ENCODE peak calls at places on chromosomes 6 and 20, in nine cellular contexts. T, Q, L, R, F, N, M, X and P are unnamed samples.

GRCh38 chr20:62873280-62873679 is 11.7 kb upstream of the TCFL5 start:
- DNase-seq in F (no peak), L (no peak), M (no peak), R (no peak), X (no peak), T (no peak), Q (no peak), N (no peak), P (no peak)

GRCh38 chr6:6927437-6928361 is 180.1 kb upstream of the RREB1 start:
- DNase-seq in R (peak; percentile 45), T (no peak), M (peak; percentile 73), N (peak; percentile 44), Q (no peak), X (peak; percentile 18), F (peak; percentile 45), L (no peak), P (peak; percentile 82)

GRCh38 chr20:58109126-58109880 is 119.2 kb downstream of the ANKRD60 start:
- DNase-seq in X (no peak), M (no peak), L (no peak), T (no peak), N (no peak), F (no peak), R (no peak), Q (no peak), P (no peak)

GRCh38 chr6:138465007-138465645 is 34.2 kb downstream of the NHSL1 start:
- DNase-seq in F (no peak), M (no peak), N (no peak), X (no peak), L (no peak), R (no peak), T (no peak), Q (no peak), P (no peak)

GRCh38 chr6:40744835-40745234 is 157.7 kb upstream of the LRFN2 start:
- DNase-seq in T (no peak), F (no peak), L (no peak), Q (no peak), N (no peak), M (peak; percentile 51), R (no peak), X (no peak), P (no peak)

GRCh38 chr20:53611449-53611894 is 17.8 kb upstream of the ZNF217 start:
- DNase-seq in R (peak; percentile 25), Q (peak; percentile 34), X (no peak), M (peak; percentile 63), L (no peak), F (no peak), T (no peak), N (peak; percentile 16), P (peak; percentile 91)

GRCh38 chr6:144190051-144190450 is 39.7 kb downstream of the STX11 start:
- DNase-seq in R (no peak), L (no peak), Q (no peak), M (no peak), F (no peak), X (no peak), N (no peak), T (no peak), P (no peak)

GRCh38 chr6:108914235-108915022 is 66.2 kb downstream of the ARMC2 start:
- DNase-seq in M (peak; percentile 86), N (no peak), T (no peak), F (no peak), X (no peak), Q (peak; percentile 64), R (no peak), L (no peak), P (peak; percentile 40)

GRCh38 chr6:33620158-33620583 is 951 bp upstream of the ITPR3 start:
- DNase-seq in X (no peak), M (peak; percentile 76), Q (peak; percentile 61), L (no peak), T (no peak), F (peak; percentile 39), N (no peak), R (no peak), P (peak; percentile 53)

GRCh38 chr6:34093854-34094430 is 51.9 kb downstream of the GRM4 start:
- DNase-seq in N (no peak), R (no peak), X (no peak), L (no peak), M (no peak), T (no peak), Q (no peak), F (no peak), P (no peak)

GRCh38 chr6:89986650-89987074 is 92.4 kb downstream of the GJA10 start:
- DNase-seq in M (no peak), F (no peak), X (no peak), N (no peak), T (no peak), L (no peak), Q (no peak), R (no peak), P (peak; percentile 34)

GRCh38 chr6:11653028-11653583 is 115.6 kb downstream of the TMEM170B start:
- DNase-seq in Q (no peak), M (peak; percentile 69), R (no peak), L (no peak), F (no peak), N (peak; percentile 35), T (no peak), X (no peak), P (peak; percentile 72)

GRCh38 chr6:166633732-166634535 is 6.9 kb upstream of the RPS6KA2 start:
- DNase-seq in X (no peak), L (no peak), M (peak; percentile 29), T (no peak), R (peak; percentile 35), N (no peak), F (no peak), Q (no peak), P (peak; percentile 46)

GRCh38 chr20:37192137-37192854 is 12.9 kb upstream of the MROH8 start:
- DNase-seq in R (peak; percentile 87), F (peak; percentile 82), X (peak; percentile 64), T (peak; percentile 41), N (peak; percentile 91), Q (peak; percentile 73), L (peak; percentile 87), M (peak; percentile 93), P (peak; percentile 87)
- H3K4me1 ChIP-seq in R (peaks cover 49% of the 10 kb centered on the region), F (peaks cover 3% of the 10 kb centered on the region), X (no peaks in the 10 kb centered on the region), T (no peaks in the 10 kb centered on the region), N (peaks cover 1% of the 10 kb centered on the region), Q (peaks cover 28% of the 10 kb centered on the region), L (no peaks in the 10 kb centered on the region), M (no peaks in the 10 kb centered on the region), P (no peaks in the 10 kb centered on the region)

GRCh38 chr6:13302291-13302690 is 26.0 kb downstream of the TBC1D7 start:
- DNase-seq in X (no peak), T (no peak), R (no peak), N (no peak), M (peak; percentile 3), F (no peak), Q (no peak), L (peak; percentile 49), P (no peak)

GRCh38 chr6:13299403-13299821 is 28.9 kb downstream of the TBC1D7 start:
- DNase-seq in F (no peak), M (peak; percentile 8), Q (peak; percentile 91), R (no peak), T (no peak), L (no peak), N (no peak), X (no peak), P (no peak)

GRCh38 chr6:13302751-13303667 is 25.3 kb downstream of the TBC1D7 start:
- DNase-seq in M (peak; percentile 11), T (peak; percentile 61), R (peak; percentile 48), N (peak; percentile 29), Q (peak; percentile 33), X (no peak), F (peak; percentile 30), L (peak; percentile 52), P (no peak)

GRCh38 chr6:13299909-13300308 is 28.4 kb downstream of the TBC1D7 start:
- DNase-seq in L (no peak), M (peak; percentile 33), N (no peak), R (no peak), F (no peak), X (no peak), T (no peak), Q (no peak), P (no peak)

DNA sequence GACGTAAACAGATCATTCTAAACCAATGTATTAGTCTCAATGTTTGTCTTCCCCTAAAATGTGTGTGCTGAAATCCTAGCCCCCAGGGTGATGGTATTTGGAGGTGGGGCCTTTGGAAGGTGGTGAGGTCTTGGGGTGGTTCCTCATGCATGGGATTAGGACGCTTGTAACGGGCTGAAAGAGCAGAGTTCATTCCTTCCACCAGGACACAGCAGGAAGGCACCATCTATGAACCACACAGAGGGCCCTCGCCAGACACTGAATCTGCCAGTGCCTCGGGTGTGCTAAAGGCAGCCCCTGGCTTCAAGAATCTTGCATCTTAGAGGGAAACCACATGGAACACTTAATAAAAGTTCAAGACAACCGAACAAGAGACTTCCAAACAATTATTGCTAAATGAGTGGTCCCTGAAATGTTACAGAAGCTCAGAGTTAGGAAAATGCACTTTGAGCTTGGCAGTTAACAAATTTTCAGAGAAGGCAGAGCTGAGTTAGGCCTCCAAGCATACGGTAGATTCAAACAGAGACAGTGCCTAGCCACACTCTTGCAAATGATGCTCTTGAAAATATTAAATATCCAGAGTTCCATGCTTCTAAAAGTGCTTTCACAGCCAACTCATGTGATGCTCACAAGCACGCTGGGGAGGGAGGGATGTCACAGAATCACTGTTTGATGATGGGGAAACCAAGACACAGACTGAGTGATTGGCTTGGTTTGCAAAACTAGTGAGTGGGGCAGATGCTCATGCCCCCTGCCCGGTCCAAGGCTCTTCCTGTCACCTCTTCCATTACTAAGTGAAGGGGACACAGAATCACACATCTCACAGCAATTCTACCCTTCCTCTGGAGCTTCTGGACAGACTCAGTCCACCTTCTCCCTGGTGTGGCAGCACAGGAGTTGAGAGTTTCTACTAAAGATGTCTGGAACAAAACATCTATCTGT is 27.4 kb downstream of the TBC1D7 start:
- DNase-seq in R (no peak), Q (no peak), X (no peak), M (peak; percentile 38), N (no peak), L (no peak), T (no peak), F (no peak), P (no peak)
- H3K27ac ChIP-seq in R (no peak overlapping the region), Q (peak overlapping the region; percentile 80), X (no peak overlapping the region), M (no peak overlapping the region), N (no peak overlapping the region), L (no peak overlapping the region), T (no peak overlapping the region), F (no peak overlapping the region), P (no peak overlapping the region)

GRCh38 chr6:78984225-78984950 is 93.7 kb downstream of the PHIP start:
- DNase-seq in T (no peak), N (no peak), M (no peak), L (no peak), F (no peak), Q (no peak), R (no peak), X (no peak), P (no peak)
- H3K36me3 ChIP-seq in T (peaks cover 56% of the 10 kb centered on the region), N (no peaks in the 10 kb centered on the region), M (peaks cover 93% of the 10 kb centered on the region), L (no peaks in the 10 kb centered on the region), F (peaks cover 100% of the 10 kb centered on the region), Q (peaks cover 100% of the 10 kb centered on the region), R (peaks cover 36% of the 10 kb centered on the region), X (peaks cover 100% of the 10 kb centered on the region), P (peaks cover 91% of the 10 kb centered on the region)

GRCh38 chr20:24787621-24788020 is 161.4 kb upstream of the CST7 start:
- DNase-seq in N (no peak), L (no peak), F (no peak), M (no peak), Q (peak; percentile 29), R (no peak), X (no peak), T (no peak), P (no peak)
- H3K4me1 ChIP-seq in N (no peaks in the 10 kb centered on the region), L (no peaks in the 10 kb centered on the region), F (no peaks in the 10 kb centered on the region), M (no peaks in the 10 kb centered on the region), Q (peaks cover 23% of the 10 kb centered on the region), R (no peaks in the 10 kb centered on the region), X (no peaks in the 10 kb centered on the region), T (no peaks in the 10 kb centered on the region), P (peaks cover 3% of the 10 kb centered on the region)

GRCh38 chr20:35451295-35451694 is 4.1 kb upstream of the CEP250 start:
- DNase-seq in X (no peak), M (no peak), L (peak; percentile 67), R (no peak), T (no peak), Q (no peak), N (no peak), F (no peak), P (no peak)
- H3K27ac ChIP-seq in X (no peak overlapping the region), M (no peak overlapping the region), L (no peak overlapping the region), R (no peak overlapping the region), T (no peak overlapping the region), Q (no peak overlapping the region), N (no peak overlapping the region), F (no peak overlapping the region), P (no peak overlapping the region)